ENCODE peak calls at places on chromosomes 12 and 14, in four cellular contexts. P is tibial nerve, R is left ventricle myocardium inferior, U is body of pancreas. C is an unnamed sample.

GRCh38 chr14:36556811-36557433 is 25.5 kb downstream of the NKX2-8 start:
- DNase-seq in P (no peak), R (no peak), U (peak; percentile 50), C (no peak)

GRCh38 chr12:104337030-104337558 is 33.6 kb downstream of the EID3 start:
- DNase-seq in P (no peak), R (no peak), U (no peak), C (no peak)

GRCh38 chr14:71648725-71649124 is 283.5 kb upstream of the RGS6 start:
- DNase-seq in P (no peak), R (no peak), U (no peak), C (no peak)

GRCh38 chr14:32434880-32435279 is 105.8 kb downstream of the AKAP6 start:
- DNase-seq in P (no peak), R (no peak), U (no peak), C (no peak)

GRCh38 chr12:111304642-111305071 is 64.2 kb downstream of the PHETA1 start:
- DNase-seq in P (no peak), R (no peak), U (no peak), C (no peak)

GRCh38 chr14:99137913-99138571 is 134.0 kb downstream of the BCL11B start:
- DNase-seq in P (no peak), R (no peak), U (no peak), C (no peak)

GRCh38 chr14:89303452-89304435 is 113.3 kb downstream of the FOXN3 start:
- DNase-seq in P (peak; percentile 25), R (peak; percentile 53), U (peak; percentile 28), C (no peak)

GRCh38 chr12:109134186-109134917 is 18.0 kb downstream of the ACACB start:
- DNase-seq in P (no peak), R (peak; percentile 58), U (peak; percentile 60), C (no peak)

GRCh38 chr12:106760184-106760531 is 14.3 kb upstream of the RIC8B start:
- DNase-seq in P (no peak), R (no peak), U (no peak), C (no peak)

GRCh38 chr14:49886523-49886922 is 6.4 kb upstream of the ARF6 start:
- DNase-seq in P (no peak), R (no peak), U (no peak), C (no peak)

GRCh38 chr12:132327351-132328171 is 1.8 kb downstream of the GALNT9 start:
- DNase-seq in P (no peak), R (no peak), U (peak; percentile 25), C (no peak)

GRCh38 chr12:9969673-9970072 is 1.5 kb upstream of the CLEC12A start:
- DNase-seq in P (no peak), R (no peak), U (no peak), C (no peak)

GRCh38 chr12:132286912-132287311 is 42.5 kb downstream of the GALNT9 start:
- DNase-seq in P (no peak), R (no peak), U (no peak), C (no peak)

DNA sequence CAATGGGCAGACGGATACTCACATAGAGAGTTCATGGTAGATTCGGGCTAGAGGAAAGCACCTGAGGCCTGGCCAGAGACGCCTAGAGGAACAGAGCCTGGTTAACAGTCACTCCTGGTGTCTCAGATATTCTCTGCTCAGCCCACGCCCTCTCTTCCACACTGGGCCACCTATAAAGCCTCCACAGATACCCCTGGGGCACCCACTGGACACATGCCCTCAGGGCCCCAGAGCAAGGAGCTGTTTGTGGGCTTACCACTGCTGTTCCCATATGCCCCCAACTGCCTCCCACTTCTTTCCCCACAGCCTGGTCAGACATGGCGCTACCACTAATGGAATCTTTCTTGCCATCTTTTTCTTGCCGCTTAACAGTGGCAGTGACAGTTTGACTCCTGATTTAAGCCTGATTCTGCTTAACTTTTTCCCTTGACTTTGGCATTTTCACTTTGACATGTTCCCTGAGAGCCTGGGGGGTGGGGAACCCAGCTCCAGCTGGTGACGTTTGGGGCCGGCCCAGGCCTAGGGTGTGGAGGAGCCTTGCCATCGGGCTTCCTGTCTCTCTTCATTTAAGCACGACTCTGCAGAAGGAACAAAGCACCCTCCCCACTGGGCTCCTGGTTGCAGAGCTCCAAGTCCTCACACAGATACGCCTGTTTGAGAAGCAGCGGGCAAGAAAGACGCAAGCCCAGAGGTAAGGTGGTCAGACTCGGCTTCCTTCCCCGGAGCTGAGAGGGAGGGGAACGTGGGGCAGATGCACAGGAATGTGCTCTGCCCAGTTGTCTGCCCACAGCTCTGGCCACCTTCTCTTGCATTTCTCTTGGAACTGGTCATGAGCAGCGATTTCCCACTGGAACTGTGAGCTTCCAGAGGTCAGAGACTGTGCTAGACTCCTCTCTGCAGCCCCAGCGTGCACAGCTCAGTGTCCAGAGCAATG is at the start of gene CD4:
- DNase-seq in P (no peak), R (peak; percentile 74), U (peak; percentile 30), C (no peak)
- H3K27me3 ChIP-seq in P (no peaks in the 10 kb centered on the region), R (no peaks in the 10 kb centered on the region), U (no peaks in the 10 kb centered on the region), C (no peaks in the 10 kb centered on the region)

GRCh38 chr12:2489266-2489665 is 305.5 kb upstream of the FKBP4 start:
- DNase-seq in P (no peak), R (no peak), U (no peak), C (no peak)
- H3K4me1 ChIP-seq in P (peaks cover 1% of the 10 kb centered on the region), R (peaks cover 68% of the 10 kb centered on the region), U (no peaks in the 10 kb centered on the region), C (no peaks in the 10 kb centered on the region)

GRCh38 chr12:30965613-30965985 is 39.1 kb downstream of the TSPAN11 start:
- DNase-seq in P (no peak), R (no peak), U (peak; percentile 60), C (no peak)
- H3K27me3 ChIP-seq in P (no peaks in the 10 kb centered on the region), R (no peaks in the 10 kb centered on the region), U (no peaks in the 10 kb centered on the region), C (no peaks in the 10 kb centered on the region)

DNA sequence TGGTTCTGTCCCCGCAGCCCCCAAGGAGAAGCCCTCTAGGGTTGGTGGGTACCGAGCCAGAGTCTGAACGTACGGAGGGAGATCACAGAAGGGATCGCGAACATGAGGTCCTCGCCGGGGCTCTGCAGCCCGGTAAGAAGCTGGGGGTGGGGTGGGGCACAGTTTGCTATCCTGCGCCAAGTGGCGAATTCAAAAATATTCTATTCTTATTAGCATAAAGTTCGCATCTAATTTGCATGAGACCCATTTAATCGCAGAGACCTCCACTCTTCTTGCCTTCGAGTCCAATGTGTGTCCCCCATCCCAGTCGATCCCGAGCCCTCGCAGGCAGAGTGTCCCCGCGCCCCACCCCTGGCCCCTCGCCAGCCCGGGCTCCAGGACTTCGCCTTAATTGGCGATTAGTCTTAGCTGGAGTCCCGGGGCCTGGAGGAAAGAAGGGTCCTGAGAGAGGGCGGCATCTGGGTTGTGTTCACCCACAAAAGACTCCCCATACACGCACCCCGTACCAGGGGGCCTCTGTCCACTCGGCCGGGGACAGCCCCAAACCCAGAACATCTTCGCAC is 601 bp upstream of the ARHGEF25 start:
- DNase-seq in P (no peak), R (peak; percentile 75), U (peak; percentile 27), C (no peak)
- H3K4me1 ChIP-seq in P (peaks cover 15% of the 10 kb centered on the region), R (peaks cover 96% of the 10 kb centered on the region), U (peaks cover 23% of the 10 kb centered on the region), C (peaks cover 5% of the 10 kb centered on the region)

C was measured in iPS DF 6.9.